ENCODE peak calls at places on chromosome 21, in eight cellular contexts. H is RWPE1; U is effector CD4-positive, alpha-beta T cell; K is heart right ventricle; P is pancreas; B is epithelial cell of esophagus; V is Kasumi-1; A is glutamatergic neuron. S is an unnamed sample.

GRCh38 chr21:33380483-33380998 is 22.7 kb upstream of the IFNGR2 start:
- DNase-seq in H (peak; percentile 87), U (peak; percentile 79), K (peak; percentile 93), P (peak; percentile 63), B (peak; percentile 99), V (peak; percentile 96), A (no peak), S (peak; percentile 63)

GRCh38 chr21:45854702-45855247 is 126.8 kb upstream of the COL6A1 start:
- DNase-seq in H (no peak), U (no peak), K (no peak), P (no peak), B (no peak), V (no peak), A (peak; percentile 7), S (no peak)

GRCh38 chr21:39867198-39867650 is at the start of gene PCP4:
- DNase-seq in H (peak; percentile 44), U (no peak), K (peak; percentile 10), P (peak; percentile 64), B (peak; percentile 60), V (peak; percentile 20), A (peak; percentile 79), S (peak; percentile 26)

GRCh38 chr21:38948377-38948776 is 142.6 kb downstream of the ETS2 start:
- DNase-seq in H (no peak), U (no peak), K (no peak), P (no peak), B (peak; percentile 54), V (no peak), A (no peak), S (no peak)

GRCh38 chr21:17461014-17461413 is 51.8 kb upstream of the CXADR start:
- DNase-seq in H (peak; percentile 44), U (no peak), K (peak; percentile 69), P (peak; percentile 37), B (peak; percentile 72), V (no peak), A (no peak), S (no peak)

GRCh38 chr21:45228171-45228641 is 59.5 kb downstream of the POFUT2 start:
- DNase-seq in H (peak; percentile 71), U (peak; percentile 53), K (no peak), P (no peak), B (peak; percentile 91), V (no peak), A (no peak), S (no peak)

GRCh38 chr21:32087452-32087851 is 191.4 kb downstream of the MIS18A start:
- DNase-seq in H (no peak), U (no peak), K (no peak), P (no peak), B (no peak), V (no peak), A (no peak), S (no peak)

GRCh38 chr21:33383056-33383888 is 19.9 kb upstream of the IFNGR2 start:
- DNase-seq in H (peak; percentile 73), U (peak; percentile 70), K (peak; percentile 56), P (peak; percentile 27), B (peak; percentile 97), V (peak; percentile 80), A (no peak), S (no peak)

GRCh38 chr21:36708512-36709029 is 9.7 kb downstream of the SIM2 start:
- DNase-seq in H (no peak), U (no peak), K (no peak), P (no peak), B (no peak), V (no peak), A (no peak), S (no peak)

GRCh38 chr21:41923641-41924342 is 30.0 kb downstream of the C2CD2 start:
- DNase-seq in H (no peak), U (no peak), K (no peak), P (no peak), B (no peak), V (no peak), A (no peak), S (no peak)

GRCh38 chr21:16179732-16180131 is 449.9 kb downstream of the USP25 start:
- DNase-seq in H (no peak), U (no peak), K (no peak), P (no peak), B (no peak), V (no peak), A (no peak), S (no peak)

GRCh38 chr21:42081931-42082381 is 10.8 kb downstream of the UMODL1 start:
- DNase-seq in H (no peak), U (no peak), K (no peak), P (no peak), B (no peak), V (no peak), A (no peak), S (peak; percentile 33)

GRCh38 chr21:33543505-33544129 is 779 bp downstream of the SON start:
- DNase-seq in H (no peak), U (no peak), K (peak; percentile 81), P (peak; percentile 73), B (peak; percentile 68), V (no peak), A (peak; percentile 86), S (no peak)

GRCh38 chr21:31553926-31554325 is 105.6 kb upstream of the SOD1 start:
- DNase-seq in H (no peak), U (no peak), K (no peak), P (no peak), B (no peak), V (no peak), A (no peak), S (no peak)

GRCh38 chr21:42337830-42338729 is 12.7 kb downstream of the TFF2 start:
- DNase-seq in H (peak; percentile 10), U (peak; percentile 74), K (peak; percentile 53), P (peak; percentile 63), B (peak; percentile 84), V (peak; percentile 59), A (peak; percentile 83), S (peak; percentile 73)

GRCh38 chr21:36990508-36991205 is 15.8 kb upstream of the RIPPLY3 start:
- DNase-seq in H (peak; percentile 75), U (no peak), K (no peak), P (no peak), B (no peak), V (no peak), A (no peak), S (no peak)

GRCh38 chr21:45405819-45406762 is 1.1 kb downstream of the COL18A1 start:
- DNase-seq in H (peak; percentile 33), U (no peak), K (no peak), P (peak; percentile 52), B (peak; percentile 45), V (no peak), A (no peak), S (no peak)

GRCh38 chr21:41761211-41762181 is 5.4 kb downstream of the RIPK4 start:
- DNase-seq in H (no peak), U (no peak), K (peak; percentile 18), P (peak; percentile 74), B (peak; percentile 57), V (peak; percentile 39), A (no peak), S (no peak)

GRCh38 chr21:46061950-46062349 is 36.0 kb upstream of the COL6A2 start:
- DNase-seq in H (no peak), U (no peak), K (no peak), P (no peak), B (no peak), V (no peak), A (no peak), S (no peak)

GRCh38 chr21:42465008-42465878 is 30.8 kb downstream of the RSPH1 start:
- DNase-seq in H (no peak), U (no peak), K (no peak), P (no peak), B (peak; percentile 43), V (peak; percentile 89), A (no peak), S (no peak)

GRCh38 chr21:40054403-40054802 is 187.2 kb downstream of the PCP4 start:
- DNase-seq in H (no peak), U (no peak), K (peak; percentile 21), P (peak; percentile 72), B (peak; percentile 67), V (no peak), A (no peak), S (no peak)

GRCh38 chr21:17931080-17931479 is 111.9 kb upstream of the C21orf91 start:
- DNase-seq in H (no peak), U (no peak), K (no peak), P (no peak), B (no peak), V (no peak), A (no peak), S (no peak)

GRCh38 chr21:45607922-45608295 is 35.6 kb upstream of the PCBP3 start:
- DNase-seq in H (no peak), U (no peak), K (no peak), P (no peak), B (no peak), V (no peak), A (no peak), S (no peak)

GRCh38 chr21:32515869-32516268 is 69.5 kb downstream of the TCP10L start:
- DNase-seq in H (no peak), U (no peak), K (no peak), P (no peak), B (peak; percentile 22), V (no peak), A (no peak), S (no peak)

GRCh38 chr21:43902441-43902840 is 37.4 kb downstream of the AGPAT3 start:
- DNase-seq in H (no peak), U (no peak), K (peak; percentile 34), P (no peak), B (no peak), V (no peak), A (no peak), S (no peak)

GRCh38 chr21:45747802-45748445 is 104.4 kb downstream of the PCBP3 start:
- DNase-seq in H (peak; percentile 82), U (no peak), K (no peak), P (no peak), B (peak; percentile 8), V (no peak), A (no peak), S (no peak)

GRCh38 chr21:39153842-39154241 is 29.4 kb downstream of the PSMG1 start:
- DNase-seq in H (peak; percentile 22), U (no peak), K (no peak), P (no peak), B (peak; percentile 51), V (no peak), A (no peak), S (no peak)

GRCh38 chr21:17539743-17540341 is 27.0 kb downstream of the CXADR start:
- DNase-seq in H (no peak), U (no peak), K (no peak), P (no peak), B (no peak), V (no peak), A (no peak), S (no peak)

GRCh38 chr21:45959779-45960390 is 21.7 kb upstream of the COL6A1 start:
- DNase-seq in H (no peak), U (no peak), K (no peak), P (no peak), B (no peak), V (no peak), A (no peak), S (no peak)

GRCh38 chr21:19853709-19854575 is 1144.3 kb upstream of the NCAM2 start:
- DNase-seq in H (no peak), U (no peak), K (no peak), P (peak; percentile 14), B (no peak), V (no peak), A (peak; percentile 44), S (no peak)

GRCh38 chr21:46092026-46092764 is 5.7 kb upstream of the COL6A2 start:
- DNase-seq in H (no peak), U (no peak), K (peak; percentile 66), P (no peak), B (no peak), V (no peak), A (no peak), S (no peak)

GRCh38 chr21:45294509-45295291 is 7.0 kb upstream of the POFUT2 start:
- DNase-seq in H (no peak), U (no peak), K (peak; percentile 92), P (peak; percentile 57), B (peak; percentile 30), V (no peak), A (no peak), S (no peak)

GRCh38 chr21:42560517-42561179 is 47.0 kb downstream of the SLC37A1 start:
- DNase-seq in H (no peak), U (no peak), K (no peak), P (no peak), B (no peak), V (no peak), A (peak; percentile 19), S (no peak)

GRCh38 chr21:32371913-32372314 is 20.9 kb downstream of the URB1 start:
- DNase-seq in H (peak; percentile 57), U (no peak), K (peak; percentile 21), P (no peak), B (peak; percentile 91), V (no peak), A (no peak), S (no peak)